ENCODE peak calls at places on chromosomes 11 and 22, in four cellular contexts. I is RPMI7951, M is NCI-H82, G is NCI-H524. Z is an unnamed sample.

GRCh38 chr22:49142281-49142680 is 685.4 kb downstream of the BRD1 start:
- DNase-seq in I (no peak), M (no peak), G (no peak), Z (no peak)

GRCh38 chr22:19664406-19664805 is 49.9 kb upstream of the SEPTIN5 start:
- DNase-seq in I (no peak), M (no peak), G (no peak), Z (no peak)

GRCh38 chr11:68980776-68981065 is at the start of gene MRGPRD:
- DNase-seq in I (no peak), M (no peak), G (no peak), Z (no peak)

GRCh38 chr22:45067731-45068130 is 57.9 kb upstream of the PHF21B start:
- DNase-seq in I (no peak), M (no peak), G (no peak), Z (no peak)

GRCh38 chr22:44738347-44738715 is 14.0 kb upstream of the ARHGAP8 start:
- DNase-seq in I (no peak), M (no peak), G (no peak), Z (peak)

GRCh38 chr11:30120045-30120589 is 103.3 kb upstream of the KCNA4 start:
- DNase-seq in I (no peak), M (peak), G (peak), Z (no peak)

GRCh38 chr11:64568584-64569140 is 22.4 kb upstream of the SLC22A12 start:
- DNase-seq in I (no peak), M (no peak), G (no peak), Z (no peak)

GRCh38 chr11:107929611-107930200 is 1.5 kb downstream of the RAB39A start:
- DNase-seq in I (peak), M (peak), G (peak), Z (peak)

GRCh38 chr11:128903248-128904041 is 12.3 kb downstream of the KCNJ5 start:
- DNase-seq in I (peak), M (no peak), G (no peak), Z (peak)

GRCh38 chr11:35214792-35215193 is 75.8 kb downstream of the CD44 start:
- DNase-seq in I (peak), M (no peak), G (no peak), Z (peak)

GRCh38 chr11:75380716-75381420 is 18.4 kb upstream of the RPS3 start:
- DNase-seq in I (no peak), M (peak), G (no peak), Z (no peak)

GRCh38 chr11:78131956-78132355 is 7.5 kb downstream of the ALG8 start:
- DNase-seq in I (no peak), M (no peak), G (no peak), Z (no peak)

GRCh38 chr22:30205281-30206115 is 41.1 kb downstream of the LIF start:
- DNase-seq in I (peak), M (peak), G (peak), Z (peak)

GRCh38 chr11:76823481-76824028 is 37.2 kb upstream of the ACER3 start:
- DNase-seq in I (peak), M (peak), G (no peak), Z (peak)

GRCh38 chr22:20520093-20520511 is 12.7 kb downstream of the MED15 start:
- DNase-seq in I (peak), M (no peak), G (no peak), Z (peak)

GRCh38 chr11:36688892-36689291 is 90.9 kb upstream of the RAG2 start:
- DNase-seq in I (no peak), M (no peak), G (no peak), Z (no peak)

GRCh38 chr22:22421392-22421791 is 87.2 kb downstream of the ZNF280B start:
- DNase-seq in I (no peak), M (no peak), G (no peak), Z (no peak)

Z was measured in Daoy.